ENCODE peak calls at places on chromosomes 5 and 9, in four cellular contexts. E, C, K and V are unnamed samples.

GRCh38 chr5:167030500-167031120 is 1260.8 kb upstream of the WWC1 start:
- DNase-seq in E (peak), C (no peak), K (no peak), V (peak)

GRCh38 chr9:78972303-78973002 is 599.3 kb upstream of the TLE4 start:
- DNase-seq in E (no peak), C (no peak), K (no peak), V (no peak)

GRCh38 chr5:36396640-36397039 is 94.9 kb upstream of the RANBP3L start:
- DNase-seq in E (no peak), C (peak), K (no peak), V (no peak)

GRCh38 chr5:3103241-3103855 is 351.9 kb upstream of the IRX2 start:
- DNase-seq in E (no peak), C (no peak), K (no peak), V (no peak)

GRCh38 chr9:34777667-34778066 is 67.7 kb upstream of the CCL21 start:
- DNase-seq in E (no peak), C (no peak), K (no peak), V (no peak)

GRCh38 chr5:21181726-21182125 is 1193.7 kb upstream of the CDH18 start:
- DNase-seq in E (no peak), C (no peak), K (no peak), V (no peak)

GRCh38 chr9:118701985-118702384 is 667.2 kb downstream of the BRINP1 start:
- DNase-seq in E (no peak), C (no peak), K (no peak), V (no peak)

GRCh38 chr5:127571314-127571713 is 53.9 kb downstream of the PRRC1 start:
- DNase-seq in E (no peak), C (no peak), K (no peak), V (no peak)

GRCh38 chr9:32251539-32251938 is 132.9 kb upstream of the ACO1 start:
- DNase-seq in E (peak), C (peak), K (peak), V (peak)

GRCh38 chr9:32596096-32596865 is 23.3 kb upstream of the NDUFB6 start:
- DNase-seq in E (no peak), C (no peak), K (no peak), V (no peak)

GRCh38 chr9:88784960-88785359 is 206.3 kb upstream of the S1PR3 start:
- DNase-seq in E (no peak), C (no peak), K (no peak), V (no peak)

GRCh38 chr9:72749276-72749675 is 203.6 kb downstream of the ALDH1A1 start:
- DNase-seq in E (no peak), C (no peak), K (no peak), V (no peak)

GRCh38 chr5:133006653-133007052 is 19.7 kb downstream of the ZCCHC10 start:
- DNase-seq in E (no peak), C (peak), K (no peak), V (no peak)

GRCh38 chr5:1380011-1380817 is 35.3 kb upstream of the CLPTM1L start:
- DNase-seq in E (peak), C (peak), K (peak), V (peak)

GRCh38 chr9:131577005-131578000 is 32.0 kb downstream of the PRRT1B start:
- DNase-seq in E (no peak), C (no peak), K (no peak), V (no peak)

GRCh38 chr5:167763772-167764171 is 527.7 kb upstream of the WWC1 start:
- DNase-seq in E (no peak), C (no peak), K (no peak), V (no peak)

GRCh38 chr5:140835622-140836510 is 1.8 kb downstream of the PCDHA7 start:
- DNase-seq in E (no peak), C (no peak), K (no peak), V (no peak)

GRCh38 chr5:112077180-112077579 is 320.2 kb upstream of the NREP start:
- DNase-seq in E (no peak), C (no peak), K (no peak), V (no peak)

GRCh38 chr5:32439086-32439642 is 5.4 kb downstream of the ZFR start:
- DNase-seq in E (no peak), C (no peak), K (no peak), V (no peak)

GRCh38 chr5:16713386-16713928 is 96.7 kb upstream of the RETREG1 start:
- DNase-seq in E (no peak), C (no peak), K (no peak), V (peak)

GRCh38 chr9:4855861-4856260 is 63.1 kb downstream of the RCL1 start:
- DNase-seq in E (no peak), C (no peak), K (no peak), V (no peak)

GRCh38 chr9:114431770-114432169 is 44.0 kb upstream of the AKNA start:
- DNase-seq in E (no peak), C (no peak), K (no peak), V (no peak)

GRCh38 chr5:96476654-96477053 is 43.6 kb upstream of the PCSK1 start:
- DNase-seq in E (no peak), C (no peak), K (no peak), V (no peak)

GRCh38 chr5:143261748-143262392 is 141.6 kb downstream of the NR3C1 start:
- DNase-seq in E (no peak), C (no peak), K (no peak), V (no peak)

GRCh38 chr9:32782476-32783167 is 718 bp upstream of the TMEM215 start:
- DNase-seq in E (no peak), C (no peak), K (no peak), V (peak)

GRCh38 chr5:173302546-173303155 is 25.6 kb downstream of the STC2 start:
- DNase-seq in E (peak), C (peak), K (peak), V (no peak)

GRCh38 chr5:75239681-75240080 is 3.0 kb upstream of the ANKRD31 start:
- DNase-seq in E (no peak), C (peak), K (no peak), V (no peak)
- TF ChIP-seq ELF4 in E (no peak), C (no peak), K (no peak), V (no peak)

DNA sequence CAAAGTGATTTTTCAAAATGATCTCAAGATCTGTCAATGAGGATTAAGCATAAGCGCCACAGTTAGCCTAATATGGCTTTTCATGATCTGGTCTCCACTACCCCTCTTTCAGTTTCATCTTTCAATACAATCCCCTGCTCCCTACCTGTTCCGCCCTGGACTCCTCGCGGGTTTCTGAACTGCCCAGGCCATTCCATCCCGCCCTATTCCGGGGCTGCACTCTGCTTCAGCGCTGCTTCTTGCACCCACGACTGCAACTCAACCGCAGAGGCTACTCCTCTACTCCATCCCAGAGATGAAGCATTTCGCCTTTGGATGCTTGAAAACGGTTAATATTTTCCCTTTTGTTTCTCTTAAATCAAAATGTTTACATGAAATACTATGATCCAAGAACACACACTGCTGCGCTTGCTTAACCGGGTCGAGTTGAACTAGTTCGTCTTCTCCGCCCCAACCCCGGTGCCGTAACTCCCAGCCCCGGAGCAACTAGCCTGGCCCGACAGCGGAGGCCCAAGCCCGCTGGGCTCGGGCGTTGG is 716 bp upstream of the OTULIN start:
- DNase-seq in E (peak), C (no peak), K (peak), V (no peak)
- TF ChIP-seq ELF4 in E (no peak), C (no peak), K (no peak), V (no peak)

GRCh38 chr9:91555132-91555531 is 131.5 kb upstream of the NFIL3 start:
- DNase-seq in E (no peak), C (no peak), K (no peak), V (no peak)
- TF ChIP-seq ELF4 in E (no peak), C (no peak), K (no peak), V (no peak)

DNA sequence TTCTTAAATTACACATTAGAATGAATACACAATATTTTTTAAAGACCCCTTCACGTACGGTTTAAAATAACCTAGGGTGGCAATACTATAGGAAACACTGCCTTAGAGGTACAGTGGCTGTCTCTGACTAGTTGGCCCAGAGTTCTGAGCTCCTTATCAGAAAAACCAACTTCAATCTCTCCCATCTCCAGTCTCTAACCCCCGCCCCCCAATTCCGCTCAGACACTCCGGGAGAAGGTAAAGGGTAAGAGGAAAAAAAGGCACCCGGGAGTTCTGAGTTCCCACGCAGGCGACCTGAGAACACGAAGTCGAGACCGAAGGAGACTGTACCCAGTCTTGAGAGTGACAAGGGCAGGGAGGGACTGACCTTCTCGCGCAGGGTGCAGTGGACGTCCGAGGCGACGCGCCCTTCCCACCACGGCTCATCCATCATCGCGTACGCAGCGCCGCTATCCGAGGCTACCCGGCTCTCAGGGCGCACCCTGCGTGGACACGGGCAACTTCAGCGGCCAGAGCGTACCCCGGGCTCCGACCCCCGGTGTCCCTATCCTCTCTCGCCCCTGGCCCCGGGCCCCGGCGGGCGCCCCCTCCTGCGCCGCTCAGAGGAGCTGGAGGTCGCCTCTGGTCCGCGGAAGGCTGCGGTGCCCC is 749 bp downstream of the CCNJL start:
- DNase-seq in E (no peak), C (no peak), K (no peak), V (peak)
- TF ChIP-seq ELF4 in E (no peak), C (no peak), K (no peak), V (no peak)

GRCh38 chr5:159157552-159157951 is 51.8 kb downstream of the RNF145 start:
- DNase-seq in E (no peak), C (no peak), K (no peak), V (no peak)
- TF ChIP-seq ELF4 in E (no peak), C (no peak), K (no peak), V (no peak)

GRCh38 chr5:73299665-73300435 is 126.9 kb downstream of the TMEM174 start:
- DNase-seq in E (no peak), C (no peak), K (no peak), V (peak)
- TF ChIP-seq ELF4 in E (no peak), C (no peak), K (no peak), V (no peak)

GRCh38 chr9:95071450-95071849 is 246.1 kb downstream of the FANCC start:
- DNase-seq in E (no peak), C (no peak), K (no peak), V (no peak)

GRCh38 chr9:95067057-95067456 is 250.5 kb downstream of the FANCC start:
- DNase-seq in E (no peak), C (no peak), K (no peak), V (no peak)

GRCh38 chr9:95070549-95071021 is 246.9 kb downstream of the FANCC start:
- DNase-seq in E (no peak), C (peak), K (no peak), V (no peak)

GRCh38 chr9:95065224-95065623 is 252.3 kb downstream of the FANCC start:
- DNase-seq in E (no peak), C (no peak), K (no peak), V (no peak)

DNA sequence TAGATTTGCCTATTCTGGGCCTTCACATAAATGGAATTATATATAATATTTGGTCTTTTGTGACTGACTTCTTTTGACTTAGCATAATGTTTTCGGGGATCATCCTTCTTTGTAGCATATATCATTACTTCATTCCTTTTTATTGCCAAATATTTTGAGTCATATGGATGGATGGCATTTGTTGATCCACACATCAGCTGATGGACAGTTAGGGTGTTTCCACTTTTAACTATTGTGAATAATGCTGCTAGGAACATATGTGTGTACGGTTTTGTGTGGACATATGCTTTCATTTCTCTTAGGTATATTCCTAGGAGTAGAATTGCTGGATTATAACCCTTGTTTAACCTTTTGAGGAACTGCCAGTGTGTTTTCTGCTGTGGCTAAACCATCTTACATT is 249.6 kb downstream of the FANCC start:
- DNase-seq in E (no peak), C (no peak), K (no peak), V (no peak)
- TF ChIP-seq ELF4 in E (no peak), C (no peak), K (no peak), V (no peak)